ENCODE peak calls at places on chromosomes 4 and X, in five cellular contexts. One of them, this sample, is unnamed. For H3K36me3, the result is how much of the 10 kb centered on the place peaks cover.

GRCh38 chr4:124018383-124019317 is 622.1 kb downstream of the SPRY1 start:
- DNase-seq in ovary: peak
- DNase-seq in fibroblast of lung: peak
- DNase-seq in HCT116: no peak
- DNase-seq in endothelial cell of umbilical vein: peak
- DNase-seq in this sample: no peak

GRCh38 chr4:8095956-8096689 is 62.5 kb downstream of the ABLIM2 start:
- DNase-seq in ovary: no peak
- DNase-seq in HCT116: no peak
- DNase-seq in endothelial cell of umbilical vein: no peak
- DNase-seq in fibroblast of lung: no peak
- DNase-seq in this sample: no peak

GRCh38 chrX:7214251-7214650 is 66.3 kb upstream of the PUDP start:
- DNase-seq in endothelial cell of umbilical vein: no peak
- DNase-seq in fibroblast of lung: no peak
- DNase-seq in HCT116: no peak
- DNase-seq in ovary: no peak
- DNase-seq in this sample: no peak

GRCh38 chrX:40152173-40152705 is 54.5 kb upstream of the BCOR start:
- DNase-seq in ovary: peak
- DNase-seq in endothelial cell of umbilical vein: no peak
- DNase-seq in fibroblast of lung: no peak
- DNase-seq in HCT116: no peak
- DNase-seq in this sample: no peak

GRCh38 chrX:47514553-47515235 is 31.7 kb upstream of the ZNF41 start:
- DNase-seq in fibroblast of lung: peak
- DNase-seq in endothelial cell of umbilical vein: no peak
- DNase-seq in HCT116: no peak
- DNase-seq in ovary: no peak
- DNase-seq in this sample: peak

GRCh38 chr4:93066746-93067145 is 761.8 kb upstream of the ATOH1 start:
- DNase-seq in ovary: no peak
- DNase-seq in HCT116: no peak
- DNase-seq in fibroblast of lung: peak
- DNase-seq in endothelial cell of umbilical vein: no peak
- DNase-seq in this sample: peak

GRCh38 chr4:183257808-183258207 is 62.3 kb downstream of the CLDN22 start:
- DNase-seq in fibroblast of lung: no peak
- DNase-seq in endothelial cell of umbilical vein: no peak
- DNase-seq in ovary: no peak
- DNase-seq in HCT116: no peak
- DNase-seq in this sample: no peak

GRCh38 chrX:68084765-68085164 is 348.5 kb downstream of the OPHN1 start:
- DNase-seq in HCT116: no peak
- DNase-seq in ovary: peak
- DNase-seq in fibroblast of lung: peak
- DNase-seq in endothelial cell of umbilical vein: no peak
- DNase-seq in this sample: peak

GRCh38 chrX:12421918-12422317 is 283.6 kb downstream of the FRMPD4 start:
- DNase-seq in endothelial cell of umbilical vein: peak
- DNase-seq in HCT116: no peak
- DNase-seq in fibroblast of lung: no peak
- DNase-seq in ovary: no peak
- DNase-seq in this sample: peak

GRCh38 chrX:12423346-12423745 is 285.1 kb downstream of the FRMPD4 start:
- DNase-seq in ovary: no peak
- DNase-seq in HCT116: no peak
- DNase-seq in endothelial cell of umbilical vein: peak
- DNase-seq in fibroblast of lung: no peak
- DNase-seq in this sample: no peak

GRCh38 chrX:12425496-12425895 is 287.2 kb downstream of the FRMPD4 start:
- DNase-seq in ovary: no peak
- DNase-seq in HCT116: no peak
- DNase-seq in fibroblast of lung: peak
- DNase-seq in endothelial cell of umbilical vein: no peak
- DNase-seq in this sample: no peak

GRCh38 chrX:12426420-12426819 is 288.1 kb downstream of the FRMPD4 start:
- DNase-seq in HCT116: no peak
- DNase-seq in ovary: no peak
- DNase-seq in endothelial cell of umbilical vein: no peak
- DNase-seq in fibroblast of lung: no peak
- DNase-seq in this sample: no peak
- H3K4me3 ChIP-seq in HCT116: no peak
- H3K4me3 ChIP-seq in ovary: no peak
- H3K4me3 ChIP-seq in endothelial cell of umbilical vein: no peak
- H3K4me3 ChIP-seq in fibroblast of lung: no peak
- H3K4me3 ChIP-seq in this sample: no peak

GRCh38 chrX:103417933-103418332 is 41.6 kb downstream of the BEX3 start:
- DNase-seq in fibroblast of lung: no peak
- DNase-seq in HCT116: no peak
- DNase-seq in endothelial cell of umbilical vein: no peak
- DNase-seq in ovary: no peak
- DNase-seq in this sample: no peak
- H3K36me3 ChIP-seq in fibroblast of lung: under half
- H3K36me3 ChIP-seq in HCT116: under half
- H3K36me3 ChIP-seq in endothelial cell of umbilical vein: under half
- H3K36me3 ChIP-seq in ovary: under half
- H3K36me3 ChIP-seq in this sample: under half

GRCh38 chrX:51742586-51742985 is 656 bp upstream of the GSPT2 start:
- DNase-seq in ovary: no peak
- DNase-seq in endothelial cell of umbilical vein: no peak
- DNase-seq in HCT116: no peak
- DNase-seq in fibroblast of lung: no peak
- DNase-seq in this sample: no peak

GRCh38 chrX:51737062-51737461 is 6.2 kb upstream of the GSPT2 start:
- DNase-seq in HCT116: no peak
- DNase-seq in fibroblast of lung: no peak
- DNase-seq in ovary: no peak
- DNase-seq in endothelial cell of umbilical vein: no peak
- DNase-seq in this sample: no peak
- TF ChIP-seq CTCF in HCT116: no peak
- TF ChIP-seq CTCF in fibroblast of lung: no peak
- TF ChIP-seq CTCF in ovary: no peak
- TF ChIP-seq CTCF in endothelial cell of umbilical vein: no peak
- TF ChIP-seq CTCF in this sample: no peak

GRCh38 chr4:13706716-13707115 is 79.2 kb upstream of the BOD1L1 start:
- DNase-seq in endothelial cell of umbilical vein: no peak
- DNase-seq in ovary: no peak
- DNase-seq in HCT116: no peak
- DNase-seq in fibroblast of lung: no peak
- DNase-seq in this sample: peak

GRCh38 chr4:13704020-13704419 is 76.5 kb upstream of the BOD1L1 start:
- DNase-seq in HCT116: no peak
- DNase-seq in ovary: no peak
- DNase-seq in endothelial cell of umbilical vein: no peak
- DNase-seq in fibroblast of lung: no peak
- DNase-seq in this sample: no peak

GRCh38 chr4:13705521-13706035 is 78.1 kb upstream of the BOD1L1 start:
- DNase-seq in fibroblast of lung: no peak
- DNase-seq in endothelial cell of umbilical vein: peak
- DNase-seq in HCT116: no peak
- DNase-seq in ovary: peak
- DNase-seq in this sample: peak

GRCh38 chr4:13704761-13705160 is 77.2 kb upstream of the BOD1L1 start:
- DNase-seq in ovary: no peak
- DNase-seq in HCT116: no peak
- DNase-seq in fibroblast of lung: no peak
- DNase-seq in endothelial cell of umbilical vein: no peak
- DNase-seq in this sample: peak

GRCh38 chr4:13706130-13706529 is 78.6 kb upstream of the BOD1L1 start:
- DNase-seq in endothelial cell of umbilical vein: no peak
- DNase-seq in ovary: no peak
- DNase-seq in HCT116: no peak
- DNase-seq in fibroblast of lung: no peak
- DNase-seq in this sample: peak
- H3K4me3 ChIP-seq in endothelial cell of umbilical vein: no peak
- H3K4me3 ChIP-seq in ovary: no peak
- H3K4me3 ChIP-seq in HCT116: no peak
- H3K4me3 ChIP-seq in fibroblast of lung: no peak
- H3K4me3 ChIP-seq in this sample: no peak

DNA sequence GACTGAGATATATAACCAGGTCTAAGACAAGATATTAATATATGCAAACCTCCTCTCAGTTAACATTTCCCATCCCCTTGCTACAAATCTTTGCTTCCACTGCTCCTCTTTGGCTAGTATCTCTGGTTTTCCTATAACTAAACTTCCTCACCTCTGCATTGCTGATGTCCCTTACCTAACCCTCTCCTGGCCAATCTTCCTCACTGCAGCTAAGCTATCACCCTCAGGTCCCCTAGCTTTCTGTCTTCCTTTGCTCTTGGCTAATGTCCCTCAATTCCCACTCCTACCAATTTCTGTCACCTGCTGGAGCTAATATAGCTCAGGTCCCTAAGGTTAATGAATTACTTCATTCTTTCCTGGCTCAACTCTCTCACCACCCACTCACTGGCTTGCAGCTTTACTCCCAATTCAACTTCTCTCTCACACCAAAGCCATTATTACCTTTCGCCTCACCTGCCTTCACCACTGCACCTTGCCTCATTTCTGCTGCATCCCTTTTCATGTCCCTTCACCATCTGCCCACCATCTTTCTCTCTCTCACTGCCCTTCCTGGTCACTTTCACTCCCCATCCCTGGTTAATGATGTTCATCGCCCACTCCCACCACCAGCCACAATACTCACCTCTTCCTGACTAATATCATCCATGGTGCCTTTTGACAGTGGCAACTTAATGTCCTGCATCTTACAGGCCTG is 26.7 kb downstream of the SMC1A start:
- DNase-seq in endothelial cell of umbilical vein: no peak
- DNase-seq in fibroblast of lung: no peak
- DNase-seq in HCT116: no peak
- DNase-seq in ovary: no peak
- DNase-seq in this sample: no peak
- H3K36me3 ChIP-seq in endothelial cell of umbilical vein: under half
- H3K36me3 ChIP-seq in fibroblast of lung: under half
- H3K36me3 ChIP-seq in HCT116: under half
- H3K36me3 ChIP-seq in ovary: under half
- H3K36me3 ChIP-seq in this sample: under half

DNA sequence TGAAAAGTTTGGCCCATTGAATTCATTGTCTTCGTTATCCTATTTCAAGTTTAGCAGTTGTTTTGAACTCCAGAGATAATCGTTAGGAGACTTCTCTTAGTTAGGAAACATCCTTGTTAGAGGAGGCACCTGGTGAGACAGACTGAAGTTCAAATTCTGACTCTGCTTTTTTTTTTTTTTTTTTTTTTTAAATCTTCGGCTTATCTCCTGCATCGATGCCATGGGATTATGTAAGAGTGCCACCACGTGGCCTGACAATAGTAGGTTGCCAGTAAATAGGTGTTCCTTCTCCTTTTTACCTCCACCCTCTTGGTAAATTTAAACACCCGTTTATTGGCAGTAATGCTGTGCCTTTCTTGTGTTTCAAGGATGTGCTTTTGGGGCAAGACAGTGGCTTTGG is 149.3 kb downstream of the SOWAHB start:
- DNase-seq in HCT116: no peak
- DNase-seq in endothelial cell of umbilical vein: peak
- DNase-seq in fibroblast of lung: peak
- DNase-seq in ovary: no peak
- DNase-seq in this sample: peak
- TF ChIP-seq CTCF in HCT116: peak
- TF ChIP-seq CTCF in endothelial cell of umbilical vein: peak
- TF ChIP-seq CTCF in fibroblast of lung: no peak
- TF ChIP-seq CTCF in ovary: no peak
- TF ChIP-seq CTCF in this sample: peak

GRCh38 chr4:55032179-55032578 is 93.2 kb downstream of the KDR start:
- DNase-seq in fibroblast of lung: no peak
- DNase-seq in HCT116: no peak
- DNase-seq in endothelial cell of umbilical vein: no peak
- DNase-seq in ovary: no peak
- DNase-seq in this sample: no peak

GRCh38 chr4:55029838-55030503 is 95.4 kb downstream of the KDR start:
- DNase-seq in ovary: no peak
- DNase-seq in fibroblast of lung: no peak
- DNase-seq in endothelial cell of umbilical vein: no peak
- DNase-seq in HCT116: no peak
- DNase-seq in this sample: no peak

GRCh38 chr4:55030606-55031005 is 94.8 kb downstream of the KDR start:
- DNase-seq in endothelial cell of umbilical vein: no peak
- DNase-seq in fibroblast of lung: no peak
- DNase-seq in HCT116: no peak
- DNase-seq in ovary: no peak
- DNase-seq in this sample: peak

GRCh38 chr4:55032788-55033187 is 92.6 kb downstream of the KDR start:
- DNase-seq in fibroblast of lung: peak
- DNase-seq in ovary: no peak
- DNase-seq in HCT116: no peak
- DNase-seq in endothelial cell of umbilical vein: no peak
- DNase-seq in this sample: peak

DNA sequence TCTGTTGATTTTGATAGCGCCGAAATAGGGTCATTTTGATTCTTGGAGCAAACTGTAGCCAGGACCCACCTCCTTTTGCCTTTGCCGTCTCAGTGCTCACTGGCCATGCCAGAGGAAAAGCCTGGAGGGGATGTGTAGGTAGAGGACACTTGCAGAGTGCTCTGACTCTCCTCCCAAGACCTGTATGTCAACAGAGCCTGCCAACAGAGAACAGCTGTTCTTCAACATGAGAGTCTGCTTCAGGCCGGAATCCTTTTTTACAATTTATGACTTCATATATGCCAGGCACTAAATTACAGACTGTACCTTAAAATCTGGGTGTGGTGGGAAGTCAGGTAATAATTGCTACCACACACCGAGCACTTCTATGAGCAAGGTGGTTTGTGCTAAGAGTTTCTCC is 94.2 kb downstream of the KDR start:
- DNase-seq in endothelial cell of umbilical vein: no peak
- DNase-seq in ovary: no peak
- DNase-seq in HCT116: no peak
- DNase-seq in fibroblast of lung: no peak
- DNase-seq in this sample: no peak
- H3K4me3 ChIP-seq in endothelial cell of umbilical vein: no peak
- H3K4me3 ChIP-seq in ovary: no peak
- H3K4me3 ChIP-seq in HCT116: no peak
- H3K4me3 ChIP-seq in fibroblast of lung: no peak
- H3K4me3 ChIP-seq in this sample: no peak

GRCh38 chr4:2924765-2925301 is 38.4 kb downstream of the NOP14 start:
- DNase-seq in fibroblast of lung: no peak
- DNase-seq in HCT116: no peak
- DNase-seq in endothelial cell of umbilical vein: no peak
- DNase-seq in ovary: no peak
- DNase-seq in this sample: peak
- H3K36me3 ChIP-seq in fibroblast of lung: under half
- H3K36me3 ChIP-seq in HCT116: under half
- H3K36me3 ChIP-seq in endothelial cell of umbilical vein: under half
- H3K36me3 ChIP-seq in ovary: under half
- H3K36me3 ChIP-seq in this sample: under half

GRCh38 chrX:108245462-108245861 is 153.9 kb downstream of the ATG4A start:
- DNase-seq in ovary: no peak
- DNase-seq in fibroblast of lung: no peak
- DNase-seq in HCT116: no peak
- DNase-seq in endothelial cell of umbilical vein: no peak
- DNase-seq in this sample: no peak
- TF ChIP-seq CTCF in ovary: no peak
- TF ChIP-seq CTCF in fibroblast of lung: no peak
- TF ChIP-seq CTCF in HCT116: no peak
- TF ChIP-seq CTCF in endothelial cell of umbilical vein: no peak
- TF ChIP-seq CTCF in this sample: no peak